ENCODE peak calls at places on chromosome 19, in six cellular contexts. Z, O, R, G, Q and C are unnamed samples.

GRCh38 chr19:45470147-45471081 is 2.6 kb downstream of the FOSB start:
- DNase-seq in Z (peak), R (peak), O (no peak), G (peak), Q (no peak), C (no peak)

GRCh38 chr19:5628919-5629481 is 6.1 kb downstream of the SAFB start:
- DNase-seq in O (no peak), Q (no peak), R (no peak), Z (no peak), G (no peak), C (no peak)

GRCh38 chr19:38669532-38669931 is 22.1 kb downstream of the ACTN4 start:
- DNase-seq in G (peak), O (no peak), R (no peak), Z (peak), Q (no peak), C (no peak)

GRCh38 chr19:20247016-20247683 is 80.1 kb downstream of the ZNF486 start:
- DNase-seq in Z (no peak), G (no peak), R (no peak), Q (peak), O (peak), C (no peak)

GRCh38 chr19:13718733-13719132 is 45.6 kb upstream of the MRI1 start:
- DNase-seq in O (peak), Z (no peak), Q (peak), R (peak), G (no peak), C (no peak)

GRCh38 chr19:14412436-14413071 is 6.6 kb downstream of the DDX39A start:
- DNase-seq in R (no peak), O (no peak), G (no peak), Z (no peak), Q (no peak), C (no peak)

GRCh38 chr19:7869910-7870511 is 4.2 kb downstream of the PRR36 start:
- DNase-seq in G (peak), O (peak), R (no peak), Q (peak), Z (peak), C (peak)

GRCh38 chr19:7229735-7230134 is 64.5 kb downstream of the INSR start:
- DNase-seq in O (no peak), Q (no peak), R (no peak), Z (no peak), G (no peak), C (no peak)

GRCh38 chr19:31232871-31233270 is 116.4 kb downstream of the TSHZ3 start:
- DNase-seq in O (no peak), R (peak), G (no peak), Z (no peak), Q (no peak), C (no peak)

GRCh38 chr19:15265849-15266248 is 33.6 kb upstream of the EPHX3 start:
- DNase-seq in Z (peak), G (no peak), R (peak), Q (no peak), O (peak), C (no peak)

GRCh38 chr19:32406161-32407003 is 812 bp downstream of the DPY19L3 start:
- DNase-seq in G (no peak), R (no peak), O (peak), Q (peak), Z (no peak), C (no peak)

GRCh38 chr19:38665219-38665931 is 17.9 kb downstream of the ACTN4 start:
- DNase-seq in Z (peak), G (no peak), R (no peak), Q (no peak), O (no peak), C (no peak)

GRCh38 chr19:39432677-39433025 is 3.1 kb downstream of the RPS16 start:
- DNase-seq in R (no peak), Q (no peak), O (no peak), Z (no peak), G (no peak), C (no peak)

GRCh38 chr19:53507523-53508442 is 30.2 kb upstream of the ZNF331 start:
- DNase-seq in Z (no peak), G (no peak), O (no peak), R (no peak), Q (no peak), C (no peak)

GRCh38 chr19:42407085-42407815 is 17.2 kb upstream of the CNFN start:
- DNase-seq in Z (peak), G (no peak), O (peak), R (no peak), Q (no peak), C (no peak)

GRCh38 chr19:1526979-1527649 is 3.2 kb downstream of the PLK5 start:
- DNase-seq in R (no peak), Z (no peak), O (no peak), G (no peak), Q (no peak), C (no peak)

GRCh38 chr19:35710784-35711723 is 6.7 kb downstream of the ZBTB32 start:
- DNase-seq in R (no peak), O (no peak), G (no peak), Q (no peak), Z (no peak), C (no peak)

GRCh38 chr19:32266453-32266852 is 79.0 kb upstream of the ZNF507 start:
- DNase-seq in R (no peak), G (no peak), Q (no peak), O (peak), Z (no peak), C (no peak)

GRCh38 chr19:7083076-7083956 is 13.8 kb downstream of the ZNF557 start:
- DNase-seq in R (peak), Q (peak), O (no peak), G (no peak), Z (no peak), C (peak)

GRCh38 chr19:41850381-41850780 is 5.5 kb downstream of the DMRTC2 start:
- DNase-seq in Z (no peak), Q (no peak), R (no peak), O (no peak), G (no peak), C (no peak)

GRCh38 chr19:43797118-43797517 is 5.1 kb downstream of the LYPD5 start:
- DNase-seq in Q (no peak), R (no peak), G (no peak), Z (no peak), O (no peak), C (no peak)

GRCh38 chr19:13795595-13796300 is 505 bp downstream of the ZSWIM4 start:
- DNase-seq in O (peak), R (no peak), Z (peak), G (no peak), Q (peak), C (no peak)

GRCh38 chr19:281992-282391 is 9.2 kb downstream of the PLPP2 start:
- DNase-seq in Z (peak), R (no peak), Q (no peak), O (no peak), G (no peak), C (no peak)

GRCh38 chr19:38466050-38466449 is 32.6 kb downstream of the RYR1 start:
- DNase-seq in Z (no peak), R (no peak), O (no peak), G (no peak), Q (no peak), C (no peak)

GRCh38 chr19:16660763-16661479 is at the start of gene TMEM38A:
- DNase-seq in R (no peak), G (peak), Z (peak), Q (peak), O (peak), C (peak)

GRCh38 chr19:9906475-9907087 is 29.7 kb downstream of the OLFM2 start:
- DNase-seq in Z (no peak), G (no peak), O (peak), R (no peak), Q (no peak), C (no peak)

GRCh38 chr19:57441979-57442752 is 7.0 kb downstream of the ZNF749 start:
- DNase-seq in R (no peak), O (no peak), G (no peak), Q (no peak), Z (no peak), C (no peak)
- H3K27ac ChIP-seq in R (no peak), O (no peak), G (no peak), Q (no peak), Z (no peak), C (no peak)

GRCh38 chr19:18254546-18255500 is 19.4 kb downstream of the IQCN start:
- DNase-seq in Z (no peak), G (no peak), Q (peak), O (no peak), R (no peak), C (no peak)

GRCh38 chr19:18253130-18253529 is 21.1 kb downstream of the IQCN start:
- DNase-seq in Z (no peak), O (no peak), G (no peak), Q (no peak), R (no peak), C (no peak)

GRCh38 chr19:18252370-18252717 is 21.9 kb downstream of the IQCN start:
- DNase-seq in R (no peak), Z (no peak), O (no peak), Q (no peak), G (no peak), C (no peak)

GRCh38 chr19:18251587-18252369 is 22.5 kb downstream of the IQCN start:
- DNase-seq in G (peak), O (peak), Z (peak), Q (peak), R (peak), C (peak)

DNA sequence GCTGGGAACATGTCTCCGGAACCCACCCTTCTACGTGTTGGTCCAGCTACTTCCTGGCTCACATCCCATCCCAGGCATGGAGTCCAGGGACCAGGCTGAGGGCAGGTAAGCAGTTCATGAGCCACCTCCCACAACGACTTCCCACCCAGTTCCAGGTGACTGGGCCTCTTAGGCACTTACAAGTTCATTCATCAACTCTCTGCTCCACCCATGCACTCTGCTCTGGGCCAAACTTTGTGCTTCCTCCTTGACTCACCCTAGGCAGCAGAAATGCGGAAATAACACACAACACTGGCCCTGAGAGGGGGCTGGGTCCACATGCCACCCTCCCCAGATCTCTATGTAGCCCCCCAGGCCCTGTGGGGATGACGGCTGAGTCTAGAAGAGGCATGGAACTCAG is 20.5 kb downstream of the IQCN start:
- DNase-seq in G (no peak), O (no peak), Z (no peak), R (no peak), Q (no peak), C (no peak)
- H3K27ac ChIP-seq in G (no peak), O (no peak), Z (no peak), R (no peak), Q (no peak), C (no peak)

DNA sequence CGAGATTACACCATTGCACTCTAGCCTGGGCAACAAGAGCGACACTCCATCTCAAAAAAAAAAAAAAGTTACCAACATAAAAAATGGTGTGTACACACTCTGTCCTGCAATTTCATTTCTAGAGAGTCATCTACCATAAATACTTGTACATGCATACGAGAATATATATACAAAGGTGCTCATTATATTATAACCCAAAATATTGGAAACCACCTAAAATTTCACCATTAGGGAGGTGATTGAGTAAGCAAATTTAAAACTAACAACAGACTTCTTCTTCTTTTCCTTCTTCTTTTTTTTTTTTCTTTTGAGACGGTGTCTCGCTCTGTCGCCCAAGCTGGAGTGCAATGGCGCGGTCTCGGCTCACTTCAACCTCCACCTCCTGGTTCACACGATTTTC is 7.4 kb upstream of the C5AR1 start:
- DNase-seq in Z (no peak), R (no peak), O (no peak), Q (no peak), G (no peak), C (no peak)
- H3K27ac ChIP-seq in Z (no peak), R (no peak), O (no peak), Q (no peak), G (no peak), C (no peak)

DNA sequence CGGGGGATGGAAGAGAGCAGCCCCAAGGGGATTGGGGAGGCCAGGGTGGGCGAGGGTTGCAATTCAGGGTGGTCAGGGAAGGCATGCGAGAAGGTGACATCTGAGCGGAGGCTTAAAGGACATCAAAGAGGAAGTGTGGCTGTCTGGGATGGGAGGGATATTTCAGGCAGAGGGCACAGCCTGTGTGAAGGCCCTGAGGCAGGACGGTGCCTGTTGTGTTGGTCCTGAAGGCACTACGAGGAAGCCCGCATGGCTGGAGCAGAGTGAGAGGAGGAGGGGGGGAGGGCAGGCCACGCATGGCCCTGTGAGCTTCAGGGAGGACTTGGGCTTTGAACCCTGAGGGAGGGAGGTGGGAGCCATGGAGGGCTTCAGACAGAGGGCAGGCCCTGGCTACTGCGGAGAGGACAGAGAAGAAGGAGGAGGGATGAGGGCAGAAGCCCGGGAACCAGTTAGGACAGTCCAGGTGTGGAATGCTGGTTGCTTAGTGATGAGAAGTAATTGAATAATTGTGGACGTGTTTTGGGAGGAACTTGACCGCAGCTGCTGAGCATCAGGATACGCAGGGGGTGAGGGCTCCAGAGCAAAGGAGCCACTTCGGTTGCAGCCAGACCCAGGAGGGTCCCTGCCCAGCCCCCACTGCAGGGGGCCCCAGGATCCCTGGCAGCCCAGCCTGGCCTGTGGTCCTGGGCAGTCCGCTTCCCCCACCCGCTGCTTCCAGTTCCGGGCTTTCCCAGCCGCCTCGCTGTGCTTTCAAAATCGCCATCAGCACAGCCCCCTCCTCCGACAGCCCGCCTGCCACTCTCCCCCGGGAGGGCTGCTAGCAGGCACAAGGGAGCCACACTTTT is 6.2 kb downstream of the TLE6 start:
- DNase-seq in G (no peak), O (peak), R (no peak), Q (peak), Z (peak), C (no peak)
- H3K27ac ChIP-seq in G (no peak), O (peak), R (no peak), Q (peak), Z (peak), C (no peak)

DNA sequence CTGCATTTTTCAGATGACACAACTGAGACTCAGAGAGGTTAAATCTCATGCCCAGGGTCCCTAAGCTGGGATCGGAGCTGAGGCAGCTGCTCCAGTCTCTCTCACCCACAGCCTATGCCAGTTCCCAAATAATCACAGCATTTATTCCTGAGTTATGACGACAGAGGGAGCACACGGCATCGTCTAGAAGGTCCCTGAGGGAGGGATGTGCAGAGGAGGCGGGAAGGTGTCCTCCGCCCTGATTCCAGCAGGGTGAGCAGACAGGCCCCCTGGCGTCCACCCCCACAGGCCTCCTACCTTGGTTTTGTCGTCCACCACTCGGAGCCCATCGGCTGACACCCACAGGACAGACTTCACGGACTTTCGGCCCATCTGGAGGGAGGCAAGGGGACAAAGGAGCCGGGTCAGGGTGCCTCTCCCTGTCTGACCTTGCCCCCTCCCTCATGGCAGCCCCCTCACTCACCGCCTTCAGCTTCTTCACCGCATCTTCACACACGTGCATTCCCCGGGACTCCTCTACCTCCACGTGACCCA is 8.0 kb downstream of the NUMBL start:
- DNase-seq in O (no peak), R (no peak), Q (no peak), G (no peak), Z (no peak), C (no peak)
- H3K27ac ChIP-seq in O (no peak), R (no peak), Q (no peak), G (no peak), Z (no peak), C (no peak)